ENCODE peak calls at places on chromosomes 3 and 15, in five cellular contexts. H is IMR-90, N is H1, P is mesenchymal stem cell, U is H9. Y is an unnamed sample.

GRCh38 chr3:139718415-139718814 is 40.6 kb upstream of the NMNAT3 start:
- DNase-seq in H (peak; percentile 3), N (peak; percentile 21), P (peak; percentile 53), U (peak; percentile 65), Y (peak; percentile 36)

GRCh38 chr3:143158549-143158988 is 39.0 kb downstream of the CHST2 start:
- DNase-seq in H (peak; percentile 59), N (no peak), P (no peak), U (no peak), Y (no peak)

GRCh38 chr3:177440456-177441105 is 243.3 kb upstream of the TBL1XR1 start:
- DNase-seq in H (no peak), N (no peak), P (no peak), U (no peak), Y (no peak)

GRCh38 chr3:124352143-124352528 is 360.2 kb upstream of the ROPN1 start:
- DNase-seq in H (no peak), N (no peak), P (no peak), U (no peak), Y (no peak)

GRCh38 chr3:155730843-155731242 is 14.0 kb downstream of the PLCH1 start:
- DNase-seq in H (no peak), N (no peak), P (no peak), U (no peak), Y (no peak)

GRCh38 chr3:133548090-133548489 is 25.4 kb upstream of the CDV3 start:
- DNase-seq in H (peak; percentile 40), N (no peak), P (no peak), U (no peak), Y (no peak)

GRCh38 chr15:44633603-44634002 is 29.9 kb downstream of the SPG11 start:
- DNase-seq in H (peak; percentile 36), N (no peak), P (peak; percentile 17), U (no peak), Y (no peak)

GRCh38 chr15:39248204-39248603 is 332.7 kb upstream of the THBS1 start:
- DNase-seq in H (peak; percentile 88), N (no peak), P (peak; percentile 78), U (no peak), Y (no peak)

GRCh38 chr15:74461847-74462511 is 1.0 kb upstream of the UBL7 start:
- DNase-seq in H (no peak), N (no peak), P (peak; percentile 24), U (no peak), Y (no peak)

GRCh38 chr3:4953119-4953518 is 26.1 kb upstream of the BHLHE40 start:
- DNase-seq in H (no peak), N (no peak), P (no peak), U (no peak), Y (no peak)

GRCh38 chr15:101028321-101028720 is 109.2 kb downstream of the LRRK1 start:
- DNase-seq in H (peak; percentile 57), N (no peak), P (no peak), U (no peak), Y (no peak)

GRCh38 chr15:45648521-45649200 is 13.8 kb downstream of the SQOR start:
- DNase-seq in H (peak; percentile 86), N (no peak), P (peak; percentile 55), U (no peak), Y (no peak)

GRCh38 chr15:45112143-45112591 is 1.8 kb downstream of the DUOX2 start:
- DNase-seq in H (no peak), N (no peak), P (no peak), U (peak; percentile 57), Y (no peak)

GRCh38 chr3:177514341-177515193 is 317.3 kb upstream of the TBL1XR1 start:
- DNase-seq in H (no peak), N (no peak), P (peak; percentile 15), U (no peak), Y (no peak)

GRCh38 chr15:30956216-30956803 is 35.1 kb downstream of the MTMR10 start:
- DNase-seq in H (peak; percentile 22), N (no peak), P (no peak), U (no peak), Y (no peak)

GRCh38 chr3:139353920-139354556 is 10.2 kb downstream of the MRPS22 start:
- DNase-seq in H (peak; percentile 71), N (no peak), P (peak; percentile 79), U (no peak), Y (no peak)

GRCh38 chr3:171320721-171321120 is 139.5 kb downstream of the TNIK start:
- DNase-seq in H (peak; percentile 40), N (no peak), P (peak; percentile 64), U (no peak), Y (no peak)

GRCh38 chr15:88918738-88919137 is 5.6 kb upstream of the MFGE8 start:
- DNase-seq in H (peak; percentile 99), N (no peak), P (peak; percentile 98), U (no peak), Y (no peak)

GRCh38 chr15:87365221-87365620 is 891.3 kb downstream of the NTRK3 start:
- DNase-seq in H (peak; percentile 69), N (no peak), P (peak; percentile 63), U (no peak), Y (no peak)

GRCh38 chr3:138448631-138449030 is 14.2 kb downstream of the ESYT3 start:
- DNase-seq in H (no peak), N (no peak), P (no peak), U (no peak), Y (no peak)

GRCh38 chr15:66679657-66680108 is 22.4 kb upstream of the SMAD6 start:
- DNase-seq in H (peak; percentile 20), N (no peak), P (peak; percentile 82), U (peak; percentile 46), Y (no peak)

GRCh38 chr15:100050877-100051786 is 290.6 kb downstream of the ADAMTS17 start:
- DNase-seq in H (no peak), N (no peak), P (no peak), U (no peak), Y (no peak)

GRCh38 chr3:25460751-25461150 is 32.7 kb downstream of the RARB start:
- DNase-seq in H (no peak), N (no peak), P (peak; percentile 37), U (no peak), Y (no peak)

GRCh38 chr15:31317980-31318342 is 8.7 kb upstream of the KLF13 start:
- DNase-seq in H (no peak), N (no peak), P (no peak), U (no peak), Y (no peak)

GRCh38 chr3:111846717-111847116 is 12.3 kb upstream of the PHLDB2 start:
- DNase-seq in H (peak; percentile 91), N (no peak), P (peak; percentile 85), U (no peak), Y (no peak)

GRCh38 chr3:52310861-52311566 is 5.1 kb upstream of the DNAH1 start:
- DNase-seq in H (peak; percentile 12), N (no peak), P (no peak), U (no peak), Y (no peak)

GRCh38 chr15:86062646-86063193 is 17.0 kb upstream of the AGBL1 start:
- DNase-seq in H (no peak), N (no peak), P (no peak), U (no peak), Y (no peak)

GRCh38 chr3:57999423-58000115 is 8.7 kb upstream of the FLNB start:
- DNase-seq in H (no peak), N (no peak), P (no peak), U (no peak), Y (no peak)

GRCh38 chr3:58003093-58003492 is 5.1 kb upstream of the FLNB start:
- DNase-seq in H (no peak), N (no peak), P (no peak), U (no peak), Y (no peak)

GRCh38 chr3:58001979-58002378 is 6.2 kb upstream of the FLNB start:
- DNase-seq in H (no peak), N (no peak), P (no peak), U (no peak), Y (no peak)

GRCh38 chr3:58000306-58000705 is 7.9 kb upstream of the FLNB start:
- DNase-seq in H (no peak), N (no peak), P (no peak), U (no peak), Y (no peak)

GRCh38 chr3:58000713-58001467 is 7.3 kb upstream of the FLNB start:
- DNase-seq in H (no peak), N (no peak), P (no peak), U (no peak), Y (no peak)
- H2BK15ac ChIP-seq in H (no peak overlapping the region), N (no peak overlapping the region), P (no peak overlapping the region), U (no peak overlapping the region), Y (no peak overlapping the region)

DNA sequence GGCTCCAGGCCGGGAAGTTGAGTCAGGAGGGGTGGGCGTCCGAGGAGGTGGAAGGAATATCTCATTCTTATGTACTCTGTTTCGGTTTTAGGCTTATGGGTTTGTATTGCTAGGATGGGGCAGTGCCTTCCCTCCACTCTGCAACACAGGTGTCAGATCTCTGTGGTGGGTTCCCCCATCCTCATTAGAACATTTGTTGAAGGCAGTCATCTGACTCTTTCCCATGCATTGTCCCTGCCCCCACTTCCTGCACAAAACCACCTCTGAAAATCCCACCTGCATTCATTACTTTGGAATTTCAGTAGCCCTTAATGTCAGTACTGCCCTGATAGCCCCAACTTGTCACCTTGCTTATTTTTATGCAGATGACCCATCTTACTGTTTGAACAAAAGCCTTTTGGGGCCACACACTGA is 29.5 kb downstream of the GYG1 start:
- DNase-seq in H (peak; percentile 42), N (no peak), P (no peak), U (no peak), Y (no peak)
- H2AFZ ChIP-seq in H (no peak overlapping the region), N (no peak overlapping the region), P (no peak overlapping the region), U (no peak overlapping the region), Y (no peak overlapping the region)

DNA sequence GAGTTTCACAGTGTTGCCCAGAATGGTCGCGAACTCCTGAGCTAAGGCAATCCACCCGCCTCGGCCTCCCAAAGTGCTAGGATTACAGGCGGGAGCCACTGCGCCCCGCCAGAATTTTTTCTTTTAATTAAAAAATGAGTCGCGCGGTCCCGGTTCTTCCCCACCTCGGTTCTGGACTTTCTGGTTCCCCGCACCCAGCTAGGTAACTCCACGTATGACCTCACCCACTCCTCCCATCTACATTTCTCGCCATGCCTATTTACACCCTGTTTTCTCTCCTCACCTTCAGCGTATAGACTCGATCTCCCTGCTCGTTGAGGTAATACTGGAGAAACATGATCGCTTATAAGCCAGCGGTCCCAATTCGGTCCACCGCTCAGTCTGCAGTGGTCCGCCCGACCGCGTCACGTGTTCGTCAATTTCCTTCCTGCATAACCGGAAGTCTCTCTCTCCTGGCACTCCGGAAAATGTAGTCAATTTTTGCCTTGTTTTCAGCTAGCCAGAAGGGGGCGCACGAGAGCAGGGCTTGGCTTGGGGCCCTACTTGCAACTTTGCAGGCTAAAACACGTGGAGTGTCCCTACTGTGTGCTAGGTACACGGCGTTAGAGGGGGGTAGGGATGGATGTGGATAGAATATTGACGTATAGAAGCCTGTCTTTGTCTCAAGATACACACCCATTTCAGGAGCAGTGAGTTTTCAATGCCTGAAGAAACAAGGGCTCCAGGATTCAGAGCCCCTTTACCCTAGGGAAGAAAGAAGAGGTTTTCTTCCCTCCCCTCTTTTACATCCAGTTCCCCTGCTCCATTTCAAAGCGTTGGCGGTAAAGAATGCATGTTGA is at the start of the genes NOP10 and NUTM1:
- DNase-seq in H (peak; percentile 93), N (peak; percentile 98), P (peak; percentile 93), U (peak; percentile 97), Y (peak; percentile 80)
- H4K91ac ChIP-seq in H (peak within 1 kb of the TSS; percentile 93), N (peak within 1 kb of the TSS; percentile 15), P (peak within 1 kb of the TSS; percentile 77), U (no peak within 1 kb of the TSS), Y (no peak within 1 kb of the TSS)

GRCh38 chr3:2967851-2968250 is 142.3 kb downstream of the IL5RA start:
- DNase-seq in H (no peak), N (no peak), P (peak; percentile 33), U (no peak), Y (no peak)

DNA sequence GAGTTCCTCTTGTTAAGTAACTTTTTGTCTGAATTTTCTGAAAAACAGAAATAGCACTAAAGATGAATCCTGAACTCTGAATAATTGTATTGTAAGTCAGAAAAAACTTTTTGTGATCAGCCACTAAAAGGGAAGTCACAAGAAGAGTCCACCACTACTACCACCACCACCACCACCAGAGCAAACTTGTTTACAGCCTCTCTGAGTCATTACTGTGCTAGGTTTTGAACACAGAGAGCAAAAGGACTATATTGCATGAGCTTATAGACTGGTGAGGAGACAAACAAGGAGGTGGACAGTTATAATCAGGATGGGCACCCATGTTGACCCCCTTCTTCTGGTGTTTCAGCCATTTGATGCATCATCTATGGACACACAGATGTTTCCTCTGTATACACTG is 141.7 kb downstream of the IL5RA start:
- DNase-seq in H (no peak), N (no peak), P (peak; percentile 21), U (no peak), Y (no peak)
- H2BK15ac ChIP-seq in H (no peak overlapping the region), N (no peak overlapping the region), P (no peak overlapping the region), U (no peak overlapping the region), Y (no peak overlapping the region)